ENCODE peak calls at places on chromosomes 1 and 21, in ten cellular contexts. One of them, this sample, is unnamed. For H3K4me1, the result is how much of the 10 kb centered on the place peaks cover.

GRCh38 chr1:147719029-147719703 is 41.2 kb downstream of the GJA5 start:
- DNase-seq in cardiac muscle cell: no peak
- DNase-seq in A549: no peak
- DNase-seq in psoas muscle: no peak
- DNase-seq in tibial artery: no peak
- DNase-seq in neural progenitor cell: peak
- DNase-seq in heart right ventricle: no peak
- DNase-seq in naive thymus-derived CD4-positive, alpha-beta T cell: no peak
- DNase-seq in A673: no peak
- DNase-seq in CD8-positive, alpha-beta memory T cell: no peak
- DNase-seq in this sample: no peak

GRCh38 chr21:44761747-44762208 is 39.8 kb downstream of the UBE2G2 start:
- DNase-seq in cardiac muscle cell: no peak
- DNase-seq in A549: no peak
- DNase-seq in psoas muscle: no peak
- DNase-seq in tibial artery: peak
- DNase-seq in neural progenitor cell: no peak
- DNase-seq in heart right ventricle: no peak
- DNase-seq in naive thymus-derived CD4-positive, alpha-beta T cell: no peak
- DNase-seq in A673: no peak
- DNase-seq in CD8-positive, alpha-beta memory T cell: no peak
- DNase-seq in this sample: no peak

GRCh38 chr21:28257276-28257675 is 735.4 kb downstream of the LTN1 start:
- DNase-seq in cardiac muscle cell: no peak
- DNase-seq in A549: no peak
- DNase-seq in psoas muscle: no peak
- DNase-seq in tibial artery: no peak
- DNase-seq in neural progenitor cell: no peak
- DNase-seq in heart right ventricle: no peak
- DNase-seq in naive thymus-derived CD4-positive, alpha-beta T cell: no peak
- DNase-seq in A673: no peak
- DNase-seq in CD8-positive, alpha-beta memory T cell: no peak
- DNase-seq in this sample: no peak

GRCh38 chr1:53278294-53278693 is 40.0 kb upstream of the MAGOH start:
- DNase-seq in cardiac muscle cell: no peak
- DNase-seq in A549: peak
- DNase-seq in psoas muscle: peak
- DNase-seq in tibial artery: peak
- DNase-seq in neural progenitor cell: peak
- DNase-seq in heart right ventricle: peak
- DNase-seq in naive thymus-derived CD4-positive, alpha-beta T cell: peak
- DNase-seq in A673: peak
- DNase-seq in CD8-positive, alpha-beta memory T cell: peak
- DNase-seq in this sample: peak

GRCh38 chr1:21904725-21905520 is 32.2 kb downstream of the HSPG2 start:
- DNase-seq in cardiac muscle cell: no peak
- DNase-seq in A549: no peak
- DNase-seq in psoas muscle: peak
- DNase-seq in tibial artery: peak
- DNase-seq in neural progenitor cell: no peak
- DNase-seq in heart right ventricle: peak
- DNase-seq in naive thymus-derived CD4-positive, alpha-beta T cell: no peak
- DNase-seq in A673: no peak
- DNase-seq in CD8-positive, alpha-beta memory T cell: no peak
- DNase-seq in this sample: peak

GRCh38 chr1:18908911-18909771 is 6.8 kb upstream of the ALDH4A1 start:
- DNase-seq in cardiac muscle cell: no peak
- DNase-seq in A549: no peak
- DNase-seq in psoas muscle: no peak
- DNase-seq in tibial artery: no peak
- DNase-seq in neural progenitor cell: no peak
- DNase-seq in heart right ventricle: no peak
- DNase-seq in naive thymus-derived CD4-positive, alpha-beta T cell: no peak
- DNase-seq in A673: peak
- DNase-seq in CD8-positive, alpha-beta memory T cell: no peak
- DNase-seq in this sample: no peak

GRCh38 chr1:61391730-61392129 is 309.4 kb downstream of the NFIA start:
- DNase-seq in cardiac muscle cell: no peak
- DNase-seq in A549: no peak
- DNase-seq in psoas muscle: no peak
- DNase-seq in tibial artery: no peak
- DNase-seq in neural progenitor cell: no peak
- DNase-seq in heart right ventricle: no peak
- DNase-seq in naive thymus-derived CD4-positive, alpha-beta T cell: no peak
- DNase-seq in A673: no peak
- DNase-seq in CD8-positive, alpha-beta memory T cell: no peak
- DNase-seq in this sample: no peak

GRCh38 chr1:94093996-94094395 is 27.0 kb downstream of the ABCA4 start:
- DNase-seq in cardiac muscle cell: no peak
- DNase-seq in A549: no peak
- DNase-seq in psoas muscle: no peak
- DNase-seq in tibial artery: no peak
- DNase-seq in neural progenitor cell: no peak
- DNase-seq in heart right ventricle: no peak
- DNase-seq in naive thymus-derived CD4-positive, alpha-beta T cell: no peak
- DNase-seq in A673: no peak
- DNase-seq in CD8-positive, alpha-beta memory T cell: no peak
- DNase-seq in this sample: no peak

GRCh38 chr1:40979241-40980067 is at the start of gene CTPS1:
- DNase-seq in cardiac muscle cell: peak
- DNase-seq in A549: peak
- DNase-seq in psoas muscle: peak
- DNase-seq in tibial artery: peak
- DNase-seq in neural progenitor cell: peak
- DNase-seq in heart right ventricle: peak
- DNase-seq in naive thymus-derived CD4-positive, alpha-beta T cell: peak
- DNase-seq in A673: peak
- DNase-seq in CD8-positive, alpha-beta memory T cell: peak
- DNase-seq in this sample: peak
- H3K4me1 ChIP-seq in cardiac muscle cell: under half
- H3K4me1 ChIP-seq in A549: half or more
- H3K4me1 ChIP-seq in psoas muscle: under half
- H3K4me1 ChIP-seq in tibial artery: under half
- H3K4me1 ChIP-seq in neural progenitor cell: under half
- H3K4me1 ChIP-seq in heart right ventricle: under half
- H3K4me1 ChIP-seq in naive thymus-derived CD4-positive, alpha-beta T cell: under half
- H3K4me1 ChIP-seq in A673: under half
- H3K4me1 ChIP-seq in CD8-positive, alpha-beta memory T cell: under half
- H3K4me1 ChIP-seq in this sample: under half

DNA sequence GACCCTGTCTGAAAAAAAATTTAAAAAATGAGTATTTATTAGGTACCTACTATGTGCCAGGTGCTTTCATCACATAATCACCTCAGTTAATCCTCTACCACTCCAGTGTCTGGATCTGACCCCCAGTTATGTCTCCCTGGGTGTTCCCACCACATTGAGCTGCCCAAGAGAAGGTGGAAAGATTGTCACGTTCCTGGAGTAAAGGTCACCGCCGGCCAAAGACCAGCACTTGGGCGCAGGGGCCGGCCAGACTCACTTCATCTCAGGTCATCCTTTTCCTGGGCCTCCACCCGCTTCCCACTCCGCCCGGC is 714 bp downstream of the PYCR2 start:
- DNase-seq in cardiac muscle cell: no peak
- DNase-seq in A549: no peak
- DNase-seq in psoas muscle: no peak
- DNase-seq in tibial artery: no peak
- DNase-seq in neural progenitor cell: no peak
- DNase-seq in heart right ventricle: no peak
- DNase-seq in naive thymus-derived CD4-positive, alpha-beta T cell: no peak
- DNase-seq in A673: no peak
- DNase-seq in CD8-positive, alpha-beta memory T cell: no peak
- DNase-seq in this sample: no peak
- H3K4me3 ChIP-seq in cardiac muscle cell: peak
- H3K4me3 ChIP-seq in A549: peak
- H3K4me3 ChIP-seq in psoas muscle: peak
- H3K4me3 ChIP-seq in tibial artery: peak
- H3K4me3 ChIP-seq in neural progenitor cell: peak
- H3K4me3 ChIP-seq in heart right ventricle: peak
- H3K4me3 ChIP-seq in naive thymus-derived CD4-positive, alpha-beta T cell: peak
- H3K4me3 ChIP-seq in A673: peak
- H3K4me3 ChIP-seq in CD8-positive, alpha-beta memory T cell: peak
- H3K4me3 ChIP-seq in this sample: peak

DNA sequence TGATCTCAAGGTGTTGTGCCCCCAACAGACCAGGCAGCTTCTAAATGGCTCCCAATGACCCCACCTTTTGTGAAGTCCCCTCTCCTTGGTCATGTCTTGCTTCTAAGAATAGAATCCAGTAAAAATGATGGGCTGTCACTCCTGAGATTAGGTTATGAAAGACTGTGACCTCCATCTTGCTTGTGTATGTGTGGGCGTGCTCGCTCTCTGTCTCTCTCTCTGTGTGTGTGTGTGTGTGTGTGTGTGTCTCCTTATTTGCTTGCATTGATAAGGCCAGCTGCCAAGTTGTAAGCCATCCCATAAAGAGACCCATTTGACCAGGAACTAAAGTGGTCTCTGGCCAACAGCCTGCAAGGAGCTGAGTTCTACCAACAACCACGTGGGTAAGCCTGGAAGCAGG is 22.9 kb upstream of the TMEM51 start:
- DNase-seq in cardiac muscle cell: no peak
- DNase-seq in A549: no peak
- DNase-seq in psoas muscle: no peak
- DNase-seq in tibial artery: no peak
- DNase-seq in neural progenitor cell: no peak
- DNase-seq in heart right ventricle: no peak
- DNase-seq in naive thymus-derived CD4-positive, alpha-beta T cell: no peak
- DNase-seq in A673: no peak
- DNase-seq in CD8-positive, alpha-beta memory T cell: no peak
- DNase-seq in this sample: no peak
- H3K27ac ChIP-seq in cardiac muscle cell: no peak
- H3K27ac ChIP-seq in A549: no peak
- H3K27ac ChIP-seq in psoas muscle: no peak
- H3K27ac ChIP-seq in tibial artery: no peak
- H3K27ac ChIP-seq in neural progenitor cell: no peak
- H3K27ac ChIP-seq in heart right ventricle: no peak
- H3K27ac ChIP-seq in naive thymus-derived CD4-positive, alpha-beta T cell: no peak
- H3K27ac ChIP-seq in A673: no peak
- H3K27ac ChIP-seq in CD8-positive, alpha-beta memory T cell: no peak
- H3K27ac ChIP-seq in this sample: no peak

DNA sequence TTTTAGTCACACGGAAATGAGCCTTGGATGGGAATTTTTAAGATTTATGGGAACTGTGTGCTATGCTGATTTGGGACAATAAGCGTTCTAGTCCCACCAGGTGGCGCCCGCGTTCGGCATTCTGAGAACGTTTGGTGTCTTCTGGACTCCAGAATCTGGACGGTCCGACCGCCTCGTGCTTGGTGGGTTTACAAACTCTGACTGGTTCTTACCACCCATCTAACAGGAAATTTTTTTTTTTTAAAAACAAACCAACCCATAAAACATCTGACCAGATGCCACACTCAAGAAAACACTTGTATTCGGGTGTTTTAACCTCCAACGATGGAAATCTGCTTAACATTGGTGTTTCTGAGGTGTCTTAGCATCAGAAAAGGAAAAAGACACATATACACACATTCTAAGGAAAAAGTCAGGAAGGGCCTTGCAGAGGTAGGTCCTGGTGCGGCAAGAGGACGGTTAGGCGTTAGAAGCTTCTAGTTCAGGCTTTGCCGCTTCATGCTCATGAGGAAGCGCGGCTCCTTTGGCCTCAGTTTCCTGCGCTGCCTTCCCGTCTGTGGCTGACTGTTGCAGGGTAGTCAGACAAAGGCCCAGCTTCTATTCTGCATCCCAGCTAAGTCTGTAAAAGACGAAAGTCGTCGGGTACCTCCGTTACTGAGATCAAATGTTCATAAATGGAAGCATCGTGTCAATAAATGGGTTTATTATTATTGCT is 814 bp upstream of the DYRK3 start:
- DNase-seq in cardiac muscle cell: peak
- DNase-seq in A549: peak
- DNase-seq in psoas muscle: peak
- DNase-seq in tibial artery: peak
- DNase-seq in neural progenitor cell: peak
- DNase-seq in heart right ventricle: peak
- DNase-seq in naive thymus-derived CD4-positive, alpha-beta T cell: peak
- DNase-seq in A673: peak
- DNase-seq in CD8-positive, alpha-beta memory T cell: peak
- DNase-seq in this sample: peak
- H3K4me1 ChIP-seq in cardiac muscle cell: under half
- H3K4me1 ChIP-seq in A549: under half
- H3K4me1 ChIP-seq in psoas muscle: under half
- H3K4me1 ChIP-seq in tibial artery: under half
- H3K4me1 ChIP-seq in neural progenitor cell: under half
- H3K4me1 ChIP-seq in heart right ventricle: half or more
- H3K4me1 ChIP-seq in naive thymus-derived CD4-positive, alpha-beta T cell: under half
- H3K4me1 ChIP-seq in A673: under half
- H3K4me1 ChIP-seq in CD8-positive, alpha-beta memory T cell: under half
- H3K4me1 ChIP-seq in this sample: under half

This sample was measured in aorta.